ENCODE peak calls at places on chromosomes 16 and 17, in ten cellular contexts. One of them, this sample, is unnamed.

GRCh38 chr16:50489187-50489586 is 59.0 kb upstream of the NKD1 start:
- DNase-seq in heart left ventricle: no peak
- DNase-seq in HCT116: no peak
- DNase-seq in breast epithelium: no peak
- DNase-seq in astrocyte of the spinal cord: no peak
- DNase-seq in uterus: no peak
- DNase-seq in kidney epithelial cell: no peak
- DNase-seq in AG09309: no peak
- DNase-seq in IMR-90: no peak
- DNase-seq in right lobe of liver: no peak
- DNase-seq in this sample: no peak

GRCh38 chr16:68285683-68286082 is 21.4 kb downstream of the SLC7A6 start:
- DNase-seq in heart left ventricle: no peak
- DNase-seq in HCT116: no peak
- DNase-seq in breast epithelium: no peak
- DNase-seq in astrocyte of the spinal cord: no peak
- DNase-seq in uterus: no peak
- DNase-seq in kidney epithelial cell: no peak
- DNase-seq in AG09309: no peak
- DNase-seq in IMR-90: no peak
- DNase-seq in right lobe of liver: no peak
- DNase-seq in this sample: no peak

GRCh38 chr17:77173104-77173503 is 32.3 kb downstream of the SEC14L1 start:
- DNase-seq in heart left ventricle: no peak
- DNase-seq in HCT116: no peak
- DNase-seq in breast epithelium: no peak
- DNase-seq in astrocyte of the spinal cord: no peak
- DNase-seq in uterus: no peak
- DNase-seq in kidney epithelial cell: no peak
- DNase-seq in AG09309: no peak
- DNase-seq in IMR-90: no peak
- DNase-seq in right lobe of liver: no peak
- DNase-seq in this sample: no peak

GRCh38 chr17:78279360-78279990 is 48.0 kb downstream of the TMEM235 start:
- DNase-seq in heart left ventricle: no peak
- DNase-seq in HCT116: no peak
- DNase-seq in breast epithelium: no peak
- DNase-seq in astrocyte of the spinal cord: no peak
- DNase-seq in uterus: no peak
- DNase-seq in kidney epithelial cell: no peak
- DNase-seq in AG09309: no peak
- DNase-seq in IMR-90: no peak
- DNase-seq in right lobe of liver: no peak
- DNase-seq in this sample: no peak

GRCh38 chr16:70712359-70712758 is 26.5 kb upstream of the MTSS2 start:
- DNase-seq in heart left ventricle: no peak
- DNase-seq in HCT116: no peak
- DNase-seq in breast epithelium: no peak
- DNase-seq in astrocyte of the spinal cord: no peak
- DNase-seq in uterus: no peak
- DNase-seq in kidney epithelial cell: no peak
- DNase-seq in AG09309: no peak
- DNase-seq in IMR-90: no peak
- DNase-seq in right lobe of liver: no peak
- DNase-seq in this sample: no peak

GRCh38 chr16:49366669-49367068 is 6.9 kb upstream of the C16orf78 start:
- DNase-seq in heart left ventricle: no peak
- DNase-seq in HCT116: no peak
- DNase-seq in breast epithelium: no peak
- DNase-seq in astrocyte of the spinal cord: no peak
- DNase-seq in uterus: no peak
- DNase-seq in kidney epithelial cell: no peak
- DNase-seq in AG09309: no peak
- DNase-seq in IMR-90: no peak
- DNase-seq in right lobe of liver: no peak
- DNase-seq in this sample: peak

GRCh38 chr17:29698837-29699236 is 76.1 kb upstream of the CORO6 start:
- DNase-seq in heart left ventricle: no peak
- DNase-seq in HCT116: no peak
- DNase-seq in breast epithelium: no peak
- DNase-seq in astrocyte of the spinal cord: no peak
- DNase-seq in uterus: no peak
- DNase-seq in kidney epithelial cell: no peak
- DNase-seq in AG09309: no peak
- DNase-seq in IMR-90: no peak
- DNase-seq in right lobe of liver: no peak
- DNase-seq in this sample: no peak

GRCh38 chr17:80822700-80823410 is 168.8 kb upstream of the CHMP6 start:
- DNase-seq in heart left ventricle: peak
- DNase-seq in HCT116: no peak
- DNase-seq in breast epithelium: no peak
- DNase-seq in astrocyte of the spinal cord: no peak
- DNase-seq in uterus: peak
- DNase-seq in kidney epithelial cell: no peak
- DNase-seq in AG09309: no peak
- DNase-seq in IMR-90: no peak
- DNase-seq in right lobe of liver: peak
- DNase-seq in this sample: no peak

GRCh38 chr16:88510091-88510719 is 57.1 kb downstream of the ZFPM1 start:
- DNase-seq in heart left ventricle: no peak
- DNase-seq in HCT116: no peak
- DNase-seq in breast epithelium: no peak
- DNase-seq in astrocyte of the spinal cord: no peak
- DNase-seq in uterus: no peak
- DNase-seq in kidney epithelial cell: no peak
- DNase-seq in AG09309: no peak
- DNase-seq in IMR-90: no peak
- DNase-seq in right lobe of liver: no peak
- DNase-seq in this sample: no peak

GRCh38 chr16:12901597-12902436 is at the start of gene SHISA9:
- DNase-seq in heart left ventricle: no peak
- DNase-seq in HCT116: no peak
- DNase-seq in breast epithelium: no peak
- DNase-seq in astrocyte of the spinal cord: no peak
- DNase-seq in uterus: no peak
- DNase-seq in kidney epithelial cell: no peak
- DNase-seq in AG09309: no peak
- DNase-seq in IMR-90: no peak
- DNase-seq in right lobe of liver: no peak
- DNase-seq in this sample: peak

GRCh38 chr16:48522041-48522440 is 87.9 kb downstream of the N4BP1 start:
- DNase-seq in heart left ventricle: no peak
- DNase-seq in HCT116: no peak
- DNase-seq in breast epithelium: no peak
- DNase-seq in astrocyte of the spinal cord: no peak
- DNase-seq in uterus: no peak
- DNase-seq in kidney epithelial cell: no peak
- DNase-seq in AG09309: no peak
- DNase-seq in IMR-90: no peak
- DNase-seq in right lobe of liver: no peak
- DNase-seq in this sample: no peak

GRCh38 chr16:67407176-67407787 is 9.0 kb downstream of the ZDHHC1 start:
- DNase-seq in heart left ventricle: no peak
- DNase-seq in HCT116: no peak
- DNase-seq in breast epithelium: no peak
- DNase-seq in astrocyte of the spinal cord: no peak
- DNase-seq in uterus: no peak
- DNase-seq in kidney epithelial cell: no peak
- DNase-seq in AG09309: no peak
- DNase-seq in IMR-90: peak
- DNase-seq in right lobe of liver: no peak
- DNase-seq in this sample: no peak

GRCh38 chr17:71801301-71801700 is 319.5 kb upstream of the SOX9 start:
- DNase-seq in heart left ventricle: no peak
- DNase-seq in HCT116: no peak
- DNase-seq in breast epithelium: no peak
- DNase-seq in astrocyte of the spinal cord: peak
- DNase-seq in uterus: no peak
- DNase-seq in kidney epithelial cell: no peak
- DNase-seq in AG09309: peak
- DNase-seq in IMR-90: no peak
- DNase-seq in right lobe of liver: no peak
- DNase-seq in this sample: no peak

GRCh38 chr16:17270111-17270510 is 200.6 kb downstream of the XYLT1 start:
- DNase-seq in heart left ventricle: no peak
- DNase-seq in HCT116: no peak
- DNase-seq in breast epithelium: no peak
- DNase-seq in astrocyte of the spinal cord: no peak
- DNase-seq in uterus: no peak
- DNase-seq in kidney epithelial cell: no peak
- DNase-seq in AG09309: no peak
- DNase-seq in IMR-90: no peak
- DNase-seq in right lobe of liver: no peak
- DNase-seq in this sample: no peak

GRCh38 chr17:12395733-12396354 is 269.8 kb upstream of the MYOCD start:
- DNase-seq in heart left ventricle: no peak
- DNase-seq in HCT116: peak
- DNase-seq in breast epithelium: no peak
- DNase-seq in astrocyte of the spinal cord: no peak
- DNase-seq in uterus: no peak
- DNase-seq in kidney epithelial cell: no peak
- DNase-seq in AG09309: no peak
- DNase-seq in IMR-90: no peak
- DNase-seq in right lobe of liver: no peak
- DNase-seq in this sample: peak

GRCh38 chr16:86337581-86338402 is 172.5 kb upstream of the FOXF1 start:
- DNase-seq in heart left ventricle: peak
- DNase-seq in HCT116: no peak
- DNase-seq in breast epithelium: no peak
- DNase-seq in astrocyte of the spinal cord: no peak
- DNase-seq in uterus: no peak
- DNase-seq in kidney epithelial cell: no peak
- DNase-seq in AG09309: no peak
- DNase-seq in IMR-90: no peak
- DNase-seq in right lobe of liver: no peak
- DNase-seq in this sample: no peak

GRCh38 chr16:64615647-64616280 is 506.1 kb downstream of the CDH11 start:
- DNase-seq in heart left ventricle: peak
- DNase-seq in HCT116: no peak
- DNase-seq in breast epithelium: no peak
- DNase-seq in astrocyte of the spinal cord: peak
- DNase-seq in uterus: no peak
- DNase-seq in kidney epithelial cell: no peak
- DNase-seq in AG09309: peak
- DNase-seq in IMR-90: peak
- DNase-seq in right lobe of liver: no peak
- DNase-seq in this sample: no peak

GRCh38 chr17:76562734-76563148 is 22.9 kb downstream of the PRCD start:
- DNase-seq in heart left ventricle: no peak
- DNase-seq in HCT116: no peak
- DNase-seq in breast epithelium: no peak
- DNase-seq in astrocyte of the spinal cord: peak
- DNase-seq in uterus: peak
- DNase-seq in kidney epithelial cell: no peak
- DNase-seq in AG09309: peak
- DNase-seq in IMR-90: peak
- DNase-seq in right lobe of liver: no peak
- DNase-seq in this sample: no peak

GRCh38 chr17:81854974-81855774 is 5.2 kb downstream of the P4HB start:
- DNase-seq in heart left ventricle: no peak
- DNase-seq in HCT116: no peak
- DNase-seq in breast epithelium: peak
- DNase-seq in astrocyte of the spinal cord: no peak
- DNase-seq in uterus: no peak
- DNase-seq in kidney epithelial cell: no peak
- DNase-seq in AG09309: no peak
- DNase-seq in IMR-90: no peak
- DNase-seq in right lobe of liver: peak
- DNase-seq in this sample: peak
- TF ChIP-seq CTCF in heart left ventricle: no peak
- TF ChIP-seq CTCF in HCT116: peak
- TF ChIP-seq CTCF in breast epithelium: no peak
- TF ChIP-seq CTCF in astrocyte of the spinal cord: no peak
- TF ChIP-seq CTCF in uterus: no peak
- TF ChIP-seq CTCF in kidney epithelial cell: peak
- TF ChIP-seq CTCF in AG09309: no peak
- TF ChIP-seq CTCF in IMR-90: no peak
- TF ChIP-seq CTCF in right lobe of liver: no peak
- TF ChIP-seq CTCF in this sample: no peak

DNA sequence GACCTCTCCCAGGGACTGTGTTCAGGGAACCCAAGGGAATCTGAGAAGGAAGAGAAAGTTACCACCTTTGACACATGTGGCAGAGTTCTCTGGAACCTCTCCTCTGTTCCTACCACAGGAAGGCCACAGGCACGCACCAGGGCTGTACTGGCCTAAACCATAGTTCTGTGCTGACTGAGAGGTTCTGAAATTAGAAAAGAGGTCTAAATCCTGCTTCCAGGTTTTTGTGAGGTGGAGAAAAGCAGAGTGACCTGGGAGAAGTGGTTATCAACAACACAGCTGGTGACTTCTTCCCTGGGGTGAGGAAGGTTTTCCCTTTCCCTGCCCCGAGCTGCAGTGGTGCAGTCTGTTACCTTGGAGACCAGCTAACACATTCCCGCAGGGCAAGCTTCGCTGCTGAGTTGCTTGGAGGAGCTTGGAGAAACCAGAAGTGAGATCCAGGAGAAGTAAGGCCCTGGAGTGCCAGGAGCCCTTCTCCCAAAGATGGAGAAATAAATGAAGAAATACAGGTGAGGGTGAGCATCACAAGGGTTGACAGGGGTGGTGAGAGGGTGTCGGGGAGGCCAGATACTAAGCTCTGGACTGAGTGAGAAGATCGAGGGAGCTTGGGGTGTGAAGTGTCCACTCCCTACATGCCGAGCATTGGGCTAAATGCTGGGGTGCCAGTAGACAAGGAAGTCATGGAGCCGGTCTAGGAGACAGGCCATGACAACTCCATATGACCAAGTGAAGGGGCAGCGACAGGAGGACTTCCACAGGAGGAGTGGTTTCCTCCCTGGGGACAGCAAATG is at the start of gene VWA3A:
- DNase-seq in heart left ventricle: no peak
- DNase-seq in HCT116: no peak
- DNase-seq in breast epithelium: no peak
- DNase-seq in astrocyte of the spinal cord: peak
- DNase-seq in uterus: no peak
- DNase-seq in kidney epithelial cell: peak
- DNase-seq in AG09309: peak
- DNase-seq in IMR-90: peak
- DNase-seq in right lobe of liver: no peak
- DNase-seq in this sample: no peak
- H3K4me3 ChIP-seq in heart left ventricle: no peak
- H3K4me3 ChIP-seq in HCT116: no peak
- H3K4me3 ChIP-seq in breast epithelium: no peak
- H3K4me3 ChIP-seq in astrocyte of the spinal cord: no peak
- H3K4me3 ChIP-seq in uterus: no peak
- H3K4me3 ChIP-seq in kidney epithelial cell: no peak
- H3K4me3 ChIP-seq in AG09309: no peak
- H3K4me3 ChIP-seq in IMR-90: no peak
- H3K4me3 ChIP-seq in right lobe of liver: no peak
- H3K4me3 ChIP-seq in this sample: no peak

GRCh38 chr17:75289832-75290337 is 652 bp upstream of the SLC25A19 start:
- DNase-seq in heart left ventricle: no peak
- DNase-seq in HCT116: no peak
- DNase-seq in breast epithelium: peak
- DNase-seq in astrocyte of the spinal cord: peak
- DNase-seq in uterus: peak
- DNase-seq in kidney epithelial cell: no peak
- DNase-seq in AG09309: no peak
- DNase-seq in IMR-90: peak
- DNase-seq in right lobe of liver: peak
- DNase-seq in this sample: peak
- TF ChIP-seq CTCF in heart left ventricle: peak
- TF ChIP-seq CTCF in HCT116: no peak
- TF ChIP-seq CTCF in breast epithelium: peak
- TF ChIP-seq CTCF in astrocyte of the spinal cord: no peak
- TF ChIP-seq CTCF in uterus: peak
- TF ChIP-seq CTCF in kidney epithelial cell: peak
- TF ChIP-seq CTCF in AG09309: peak
- TF ChIP-seq CTCF in IMR-90: peak
- TF ChIP-seq CTCF in right lobe of liver: peak
- TF ChIP-seq CTCF in this sample: peak

GRCh38 chr16:30009990-30010816 is 624 bp downstream of the DOC2A start:
- DNase-seq in heart left ventricle: peak
- DNase-seq in HCT116: no peak
- DNase-seq in breast epithelium: no peak
- DNase-seq in astrocyte of the spinal cord: no peak
- DNase-seq in uterus: no peak
- DNase-seq in kidney epithelial cell: no peak
- DNase-seq in AG09309: no peak
- DNase-seq in IMR-90: no peak
- DNase-seq in right lobe of liver: no peak
- DNase-seq in this sample: no peak
- H3K4me3 ChIP-seq in heart left ventricle: no peak
- H3K4me3 ChIP-seq in HCT116: no peak
- H3K4me3 ChIP-seq in breast epithelium: peak
- H3K4me3 ChIP-seq in astrocyte of the spinal cord: no peak
- H3K4me3 ChIP-seq in uterus: no peak
- H3K4me3 ChIP-seq in kidney epithelial cell: peak
- H3K4me3 ChIP-seq in AG09309: peak
- H3K4me3 ChIP-seq in IMR-90: no peak
- H3K4me3 ChIP-seq in right lobe of liver: no peak
- H3K4me3 ChIP-seq in this sample: no peak

This sample was measured in GM12865.